ENCODE peak calls at places on chromosomes 13 and 19, in eight cellular contexts. One of them, this sample, is unnamed.

GRCh38 chr13:23140492-23140891 is 40.3 kb upstream of the SGCG start:
- DNase-seq in stromal cell of bone marrow: peak
- DNase-seq in right atrium auricular region: no peak
- DNase-seq in stimulated activated naive CD8-positive, alpha-beta T cell treated with anti-CD3 and anti-CD28 coated beads, Interleukin-15, amount 100 ng/mL, for 72 hours: no peak
- DNase-seq in ovary: no peak
- DNase-seq in epithelial cell of esophagus: peak
- DNase-seq in HTR-8/SVneo: no peak
- DNase-seq in activated naive CD4-positive, alpha-beta T cell treated with anti-CD3 and anti-CD28 coated beads for 36 hours: no peak
- DNase-seq in this sample: no peak

GRCh38 chr13:110277357-110277950 is 29.5 kb downstream of the COL4A1 start:
- DNase-seq in stromal cell of bone marrow: no peak
- DNase-seq in right atrium auricular region: peak
- DNase-seq in stimulated activated naive CD8-positive, alpha-beta T cell treated with anti-CD3 and anti-CD28 coated beads, Interleukin-15, amount 100 ng/mL, for 72 hours: no peak
- DNase-seq in ovary: no peak
- DNase-seq in epithelial cell of esophagus: no peak
- DNase-seq in HTR-8/SVneo: no peak
- DNase-seq in activated naive CD4-positive, alpha-beta T cell treated with anti-CD3 and anti-CD28 coated beads for 36 hours: no peak
- DNase-seq in this sample: no peak

GRCh38 chr13:92838786-92839185 is 387.8 kb upstream of the GPC6 start:
- DNase-seq in stromal cell of bone marrow: peak
- DNase-seq in right atrium auricular region: no peak
- DNase-seq in stimulated activated naive CD8-positive, alpha-beta T cell treated with anti-CD3 and anti-CD28 coated beads, Interleukin-15, amount 100 ng/mL, for 72 hours: no peak
- DNase-seq in ovary: no peak
- DNase-seq in epithelial cell of esophagus: peak
- DNase-seq in HTR-8/SVneo: peak
- DNase-seq in activated naive CD4-positive, alpha-beta T cell treated with anti-CD3 and anti-CD28 coated beads for 36 hours: no peak
- DNase-seq in this sample: no peak

GRCh38 chr13:50244913-50245574 is 229.8 kb downstream of the KCNRG start:
- DNase-seq in stromal cell of bone marrow: peak
- DNase-seq in right atrium auricular region: no peak
- DNase-seq in stimulated activated naive CD8-positive, alpha-beta T cell treated with anti-CD3 and anti-CD28 coated beads, Interleukin-15, amount 100 ng/mL, for 72 hours: peak
- DNase-seq in ovary: no peak
- DNase-seq in epithelial cell of esophagus: peak
- DNase-seq in HTR-8/SVneo: peak
- DNase-seq in activated naive CD4-positive, alpha-beta T cell treated with anti-CD3 and anti-CD28 coated beads for 36 hours: peak
- DNase-seq in this sample: no peak

GRCh38 chr19:11203194-11204075 is 6.1 kb upstream of the KANK2 start:
- DNase-seq in stromal cell of bone marrow: peak
- DNase-seq in right atrium auricular region: peak
- DNase-seq in stimulated activated naive CD8-positive, alpha-beta T cell treated with anti-CD3 and anti-CD28 coated beads, Interleukin-15, amount 100 ng/mL, for 72 hours: no peak
- DNase-seq in ovary: peak
- DNase-seq in epithelial cell of esophagus: no peak
- DNase-seq in HTR-8/SVneo: peak
- DNase-seq in activated naive CD4-positive, alpha-beta T cell treated with anti-CD3 and anti-CD28 coated beads for 36 hours: peak
- DNase-seq in this sample: peak

GRCh38 chr19:16330368-16330801 is 5.8 kb downstream of the KLF2 start:
- DNase-seq in stromal cell of bone marrow: no peak
- DNase-seq in right atrium auricular region: peak
- DNase-seq in stimulated activated naive CD8-positive, alpha-beta T cell treated with anti-CD3 and anti-CD28 coated beads, Interleukin-15, amount 100 ng/mL, for 72 hours: peak
- DNase-seq in ovary: peak
- DNase-seq in epithelial cell of esophagus: peak
- DNase-seq in HTR-8/SVneo: peak
- DNase-seq in activated naive CD4-positive, alpha-beta T cell treated with anti-CD3 and anti-CD28 coated beads for 36 hours: peak
- DNase-seq in this sample: peak

GRCh38 chr13:78657699-78658629 is 991 bp downstream of the OBI1 start:
- DNase-seq in stromal cell of bone marrow: no peak
- DNase-seq in right atrium auricular region: no peak
- DNase-seq in stimulated activated naive CD8-positive, alpha-beta T cell treated with anti-CD3 and anti-CD28 coated beads, Interleukin-15, amount 100 ng/mL, for 72 hours: no peak
- DNase-seq in ovary: no peak
- DNase-seq in epithelial cell of esophagus: peak
- DNase-seq in HTR-8/SVneo: peak
- DNase-seq in activated naive CD4-positive, alpha-beta T cell treated with anti-CD3 and anti-CD28 coated beads for 36 hours: no peak
- DNase-seq in this sample: no peak

GRCh38 chr19:37941820-37942515 is 35.0 kb downstream of the SIPA1L3 start:
- DNase-seq in stromal cell of bone marrow: no peak
- DNase-seq in right atrium auricular region: no peak
- DNase-seq in stimulated activated naive CD8-positive, alpha-beta T cell treated with anti-CD3 and anti-CD28 coated beads, Interleukin-15, amount 100 ng/mL, for 72 hours: no peak
- DNase-seq in ovary: no peak
- DNase-seq in epithelial cell of esophagus: no peak
- DNase-seq in HTR-8/SVneo: no peak
- DNase-seq in activated naive CD4-positive, alpha-beta T cell treated with anti-CD3 and anti-CD28 coated beads for 36 hours: no peak
- DNase-seq in this sample: no peak

GRCh38 chr13:54150851-54151250 is 1122.2 kb downstream of the OLFM4 start:
- DNase-seq in stromal cell of bone marrow: no peak
- DNase-seq in right atrium auricular region: no peak
- DNase-seq in stimulated activated naive CD8-positive, alpha-beta T cell treated with anti-CD3 and anti-CD28 coated beads, Interleukin-15, amount 100 ng/mL, for 72 hours: no peak
- DNase-seq in ovary: no peak
- DNase-seq in epithelial cell of esophagus: no peak
- DNase-seq in HTR-8/SVneo: no peak
- DNase-seq in activated naive CD4-positive, alpha-beta T cell treated with anti-CD3 and anti-CD28 coated beads for 36 hours: no peak
- DNase-seq in this sample: no peak

GRCh38 chr13:110126391-110126961 is 180.5 kb downstream of the COL4A1 start:
- DNase-seq in stromal cell of bone marrow: peak
- DNase-seq in right atrium auricular region: peak
- DNase-seq in stimulated activated naive CD8-positive, alpha-beta T cell treated with anti-CD3 and anti-CD28 coated beads, Interleukin-15, amount 100 ng/mL, for 72 hours: no peak
- DNase-seq in ovary: peak
- DNase-seq in epithelial cell of esophagus: peak
- DNase-seq in HTR-8/SVneo: peak
- DNase-seq in activated naive CD4-positive, alpha-beta T cell treated with anti-CD3 and anti-CD28 coated beads for 36 hours: no peak
- DNase-seq in this sample: peak

GRCh38 chr13:105139048-105139379 is 1396.4 kb downstream of the EFNB2 start:
- DNase-seq in stromal cell of bone marrow: no peak
- DNase-seq in right atrium auricular region: no peak
- DNase-seq in stimulated activated naive CD8-positive, alpha-beta T cell treated with anti-CD3 and anti-CD28 coated beads, Interleukin-15, amount 100 ng/mL, for 72 hours: no peak
- DNase-seq in ovary: no peak
- DNase-seq in epithelial cell of esophagus: no peak
- DNase-seq in HTR-8/SVneo: no peak
- DNase-seq in activated naive CD4-positive, alpha-beta T cell treated with anti-CD3 and anti-CD28 coated beads for 36 hours: no peak
- DNase-seq in this sample: no peak

GRCh38 chr13:91278888-91279287 is 68.6 kb upstream of the MIR17HG start:
- DNase-seq in stromal cell of bone marrow: no peak
- DNase-seq in right atrium auricular region: no peak
- DNase-seq in stimulated activated naive CD8-positive, alpha-beta T cell treated with anti-CD3 and anti-CD28 coated beads, Interleukin-15, amount 100 ng/mL, for 72 hours: no peak
- DNase-seq in ovary: no peak
- DNase-seq in epithelial cell of esophagus: no peak
- DNase-seq in HTR-8/SVneo: no peak
- DNase-seq in activated naive CD4-positive, alpha-beta T cell treated with anti-CD3 and anti-CD28 coated beads for 36 hours: no peak
- DNase-seq in this sample: no peak

GRCh38 chr13:49615844-49616687 is 12.2 kb upstream of the ARL11 start:
- DNase-seq in stromal cell of bone marrow: no peak
- DNase-seq in right atrium auricular region: no peak
- DNase-seq in stimulated activated naive CD8-positive, alpha-beta T cell treated with anti-CD3 and anti-CD28 coated beads, Interleukin-15, amount 100 ng/mL, for 72 hours: no peak
- DNase-seq in ovary: no peak
- DNase-seq in epithelial cell of esophagus: no peak
- DNase-seq in HTR-8/SVneo: no peak
- DNase-seq in activated naive CD4-positive, alpha-beta T cell treated with anti-CD3 and anti-CD28 coated beads for 36 hours: no peak
- DNase-seq in this sample: no peak

GRCh38 chr19:50320596-50320995 is 8.6 kb downstream of the KCNC3 start:
- DNase-seq in stromal cell of bone marrow: no peak
- DNase-seq in right atrium auricular region: no peak
- DNase-seq in stimulated activated naive CD8-positive, alpha-beta T cell treated with anti-CD3 and anti-CD28 coated beads, Interleukin-15, amount 100 ng/mL, for 72 hours: no peak
- DNase-seq in ovary: no peak
- DNase-seq in epithelial cell of esophagus: no peak
- DNase-seq in HTR-8/SVneo: no peak
- DNase-seq in activated naive CD4-positive, alpha-beta T cell treated with anti-CD3 and anti-CD28 coated beads for 36 hours: no peak
- DNase-seq in this sample: no peak

This sample was measured in heart right ventricle.